ENCODE peak calls at places on chromosomes 16 and 17, in four cellular contexts. R is CD4-positive, alpha-beta memory T cell; I is colonic mucosa; U is fibroblast of lung. A is an unnamed sample. For H3K4me1, the result is how much of the 10 kb centered on the place peaks cover.

GRCh38 chr17:13509561-13509960 is 92.2 kb downstream of the HS3ST3A1 start:
- DNase-seq in R (no peak), I (no peak), U (no peak), A (no peak)

GRCh38 chr16:2194852-2195315 is 1.5 kb downstream of the CASKIN1 start:
- DNase-seq in R (peak), I (peak), U (peak), A (peak)

GRCh38 chr17:21252289-21252874 is 828 bp downstream of the NATD1 start:
- DNase-seq in R (no peak), I (no peak), U (no peak), A (no peak)

GRCh38 chr16:9286930-9287329 is 195.5 kb downstream of the HAPSTR1 start:
- DNase-seq in R (no peak), I (peak), U (no peak), A (no peak)

GRCh38 chr17:19991252-19991885 is 13.7 kb upstream of the AKAP10 start:
- DNase-seq in R (no peak), I (no peak), U (no peak), A (no peak)

GRCh38 chr17:73155410-73156165 is 9.2 kb upstream of the SSTR2 start:
- DNase-seq in R (no peak), I (no peak), U (no peak), A (no peak)

GRCh38 chr17:27475981-27476895 is 20.0 kb downstream of the KSR1 start:
- DNase-seq in R (no peak), I (no peak), U (no peak), A (no peak)

GRCh38 chr17:4750606-4751005 is 10.9 kb upstream of the CXCL16 start:
- DNase-seq in R (no peak), I (no peak), U (no peak), A (no peak)

GRCh38 chr17:75861927-75862317 is 6.8 kb upstream of the WBP2 start:
- DNase-seq in R (no peak), I (no peak), U (no peak), A (no peak)

GRCh38 chr16:22078656-22079055 is 13.7 kb upstream of the VWA3A start:
- DNase-seq in R (no peak), I (no peak), U (no peak), A (no peak)

GRCh38 chr16:85991425-85991824 is 92.5 kb downstream of the IRF8 start:
- DNase-seq in R (no peak), I (no peak), U (no peak), A (no peak)

GRCh38 chr17:48588074-48588415 is 2.0 kb downstream of the HOXB3 start:
- DNase-seq in R (no peak), I (no peak), U (no peak), A (no peak)

DNA sequence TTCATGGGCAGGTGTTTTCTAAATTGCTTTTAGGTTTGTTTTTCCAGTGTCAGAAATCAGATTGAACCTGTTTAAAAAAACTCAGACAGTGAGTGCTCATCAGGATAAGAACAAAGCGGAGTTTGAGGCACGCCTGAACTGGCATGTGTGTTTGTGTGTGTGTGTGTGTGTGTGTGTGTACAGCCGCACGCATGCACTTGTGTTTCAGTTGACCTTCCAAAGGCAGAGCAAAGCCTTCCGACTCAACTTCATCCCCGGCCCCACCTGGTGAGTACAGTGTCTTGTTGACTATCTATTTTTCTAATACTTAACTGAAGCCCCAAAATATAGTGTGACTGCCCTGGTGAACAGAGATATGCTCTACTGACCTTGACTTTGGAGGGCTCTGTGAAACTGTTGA is 225.1 kb downstream of the IRX3 start:
- DNase-seq in R (no peak), I (no peak), U (no peak), A (no peak)
- H3K4me1 ChIP-seq in R (under half), I (under half), U (under half), A (under half)

DNA sequence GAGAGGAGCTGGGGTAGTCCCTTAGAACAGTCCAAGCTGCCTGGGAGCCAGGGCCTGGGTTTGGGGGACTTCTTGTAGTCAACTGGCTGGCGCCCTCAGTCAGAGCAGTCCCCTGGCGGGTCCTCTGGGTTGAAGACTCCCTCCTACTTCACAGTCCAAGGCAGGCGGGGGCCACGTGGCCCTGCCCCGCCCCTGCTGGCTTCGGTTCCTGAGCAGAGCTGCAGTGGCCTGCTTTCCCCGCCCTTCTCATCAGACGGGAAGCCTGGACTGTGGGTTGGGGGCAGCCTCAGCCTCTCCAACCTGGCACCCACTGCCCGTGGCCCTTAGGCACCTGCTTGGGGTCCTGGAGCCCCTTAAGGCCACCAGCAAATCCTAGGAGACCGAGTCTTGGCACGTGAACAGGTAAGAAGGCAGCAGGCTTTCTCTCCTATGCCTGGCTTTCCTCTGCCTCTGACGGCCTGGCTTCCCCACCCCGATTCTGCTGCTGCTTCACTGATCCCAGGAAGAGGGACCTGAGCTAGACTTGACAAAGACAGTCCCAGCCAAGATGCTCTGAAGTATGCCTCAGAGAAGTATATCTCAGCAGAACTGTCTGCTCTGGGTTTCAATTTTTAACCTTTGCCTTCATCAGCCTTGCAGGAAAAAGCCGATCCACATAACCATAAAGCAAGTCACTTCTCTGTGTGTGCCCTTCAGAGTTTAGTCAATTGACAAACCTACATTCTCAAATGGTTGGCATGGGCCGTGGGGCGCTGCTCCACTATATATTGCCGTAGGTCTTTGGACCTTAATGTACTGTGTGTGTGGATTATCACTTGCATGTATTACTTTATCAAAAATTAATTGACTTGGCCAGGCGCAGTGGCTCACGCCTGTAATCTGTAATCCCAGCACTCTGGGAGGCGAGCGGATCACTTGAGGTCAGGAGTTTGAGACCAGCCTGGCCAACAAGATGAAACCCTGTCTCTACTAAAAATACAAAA is 56.3 kb downstream of the SF3B3 start:
- DNase-seq in R (no peak), I (peak), U (no peak), A (no peak)
- H3K27ac ChIP-seq in R (no peak), I (peak), U (no peak), A (no peak)

GRCh38 chr17:17360087-17360730 is 57.0 kb downstream of the NT5M start:
- DNase-seq in R (no peak), I (no peak), U (no peak), A (no peak)
- H3K4me1 ChIP-seq in R (under half), I (under half), U (under half), A (under half)

GRCh38 chr17:57536789-57537523 is 208.1 kb downstream of the CCDC182 start:
- DNase-seq in R (no peak), I (no peak), U (no peak), A (no peak)

GRCh38 chr17:57533684-57534305 is 211.3 kb downstream of the CCDC182 start:
- DNase-seq in R (no peak), I (no peak), U (no peak), A (no peak)

GRCh38 chr17:57536289-57536688 is 208.8 kb downstream of the CCDC182 start:
- DNase-seq in R (no peak), I (no peak), U (no peak), A (no peak)

GRCh38 chr17:57535652-57536018 is 209.5 kb downstream of the CCDC182 start:
- DNase-seq in R (no peak), I (no peak), U (no peak), A (no peak)

GRCh38 chr17:57534863-57535651 is 210.0 kb downstream of the CCDC182 start:
- DNase-seq in R (no peak), I (no peak), U (no peak), A (no peak)
- H3K27ac ChIP-seq in R (no peak), I (no peak), U (no peak), A (no peak)

DNA sequence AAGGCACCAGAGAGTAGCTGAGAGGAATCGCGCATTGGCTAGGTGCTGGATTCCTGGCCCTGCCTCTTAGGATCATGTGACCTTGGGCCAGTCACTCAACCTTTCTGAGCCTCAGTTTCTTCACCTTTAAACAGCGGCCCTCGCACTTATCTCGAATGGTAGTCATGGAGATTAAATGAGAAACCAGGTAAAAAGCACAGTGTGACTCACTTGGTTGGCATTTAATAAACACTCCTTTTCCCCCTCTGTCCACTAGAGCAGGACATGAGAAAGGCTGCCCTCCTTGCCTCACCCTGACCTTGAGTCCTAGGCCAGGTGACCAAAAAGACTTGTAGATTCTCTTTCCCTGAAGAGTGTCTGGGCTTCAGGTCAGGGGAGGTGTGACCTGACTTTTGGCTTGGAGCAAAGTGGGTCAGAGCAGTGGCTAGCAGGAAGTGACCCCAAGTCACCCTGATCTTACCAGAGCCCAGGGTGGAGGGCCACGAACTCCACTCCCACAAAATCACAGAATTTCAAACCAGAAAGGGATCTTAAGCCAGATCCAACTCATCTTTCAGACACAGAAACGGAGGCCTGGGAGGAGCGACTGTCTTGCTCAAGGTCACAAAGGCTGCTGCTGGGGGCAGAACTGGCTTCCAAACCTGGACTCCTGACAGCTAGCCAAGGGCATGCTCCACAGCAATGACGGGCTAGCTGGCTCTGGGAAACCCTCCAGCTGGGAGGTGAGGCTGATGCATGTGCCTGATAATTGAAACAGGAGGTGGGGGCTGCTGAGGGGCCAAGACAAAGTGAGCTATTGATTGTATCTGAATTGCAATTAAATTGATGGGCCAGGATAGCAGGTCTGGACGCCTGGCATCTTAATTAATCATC is 65.2 kb downstream of the PIPOX start:
- DNase-seq in R (no peak), I (no peak), U (peak), A (no peak)
- H3K4me1 ChIP-seq in R (under half), I (under half), U (under half), A (under half)

GRCh38 chr16:69127966-69128510 is 4.3 kb downstream of the CHTF8 start:
- DNase-seq in R (no peak), I (no peak), U (no peak), A (no peak)

GRCh38 chr16:69132424-69133252 is at the start of the genes CHTF8 and UTP4:
- DNase-seq in R (peak), I (peak), U (peak), A (peak)

GRCh38 chr16:69131749-69132423 is 502 bp downstream of the CHTF8 start:
- DNase-seq in R (no peak), I (peak), U (peak), A (peak)

GRCh38 chr16:69131167-69131748 is 1.1 kb downstream of the CHTF8 start:
- DNase-seq in R (no peak), I (peak), U (peak), A (no peak)

DNA sequence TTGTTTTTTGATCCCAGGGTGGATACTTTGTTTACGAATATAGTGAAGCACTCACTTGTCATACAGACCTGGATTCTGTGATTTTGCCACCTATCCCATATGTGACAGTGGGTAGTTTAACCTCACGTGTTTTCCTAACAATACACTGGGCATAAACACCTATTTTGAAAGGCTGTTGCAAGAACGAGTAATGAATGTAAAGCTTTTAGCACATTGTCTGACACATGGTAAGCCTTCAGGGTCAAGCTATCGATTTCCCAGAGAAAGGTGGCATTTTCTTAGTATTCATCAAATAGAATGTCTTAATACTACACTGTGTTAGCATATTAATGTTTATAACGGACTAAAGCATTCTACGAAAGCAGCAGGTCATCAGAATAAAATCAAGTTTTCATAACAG is 1.9 kb downstream of the CHTF8 start:
- DNase-seq in R (no peak), I (no peak), U (no peak), A (no peak)
- H3K27ac ChIP-seq in R (peak), I (no peak), U (no peak), A (no peak)

DNA sequence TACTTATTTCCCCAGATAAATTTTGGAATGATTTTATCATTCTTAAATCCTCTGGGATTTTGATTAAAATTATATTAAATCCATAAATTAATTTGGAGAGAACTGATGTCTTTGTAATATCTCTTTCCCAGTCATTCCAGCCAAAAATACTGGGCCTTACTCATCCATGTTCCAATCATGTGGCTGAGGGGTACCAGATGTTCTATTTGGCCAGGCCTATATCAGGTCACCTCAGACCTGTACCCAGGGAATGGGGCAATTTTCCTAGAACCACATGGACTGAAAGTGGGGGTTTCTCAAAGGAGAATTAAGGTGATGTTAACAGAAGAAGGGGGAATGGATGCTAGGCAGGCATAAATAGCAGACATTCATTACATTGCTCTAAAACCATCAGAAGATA is 7.5 kb downstream of the SNTB2 start:
- DNase-seq in R (no peak), I (peak), U (no peak), A (no peak)
- H3K4me1 ChIP-seq in R (under half), I (under half), U (under half), A (under half)

GRCh38 chr17:29125651-29126050 is 54.5 kb downstream of the MYO18A start:
- DNase-seq in R (no peak), I (no peak), U (no peak), A (no peak)
- H3K27ac ChIP-seq in R (no peak), I (no peak), U (no peak), A (no peak)

GRCh38 chr17:42675984-42676423 is 790 bp downstream of the PLEKHH3 start:
- DNase-seq in R (no peak), I (peak), U (peak), A (no peak)

GRCh38 chr17:42674755-42675347 is 1.9 kb downstream of the PLEKHH3 start:
- DNase-seq in R (no peak), I (no peak), U (no peak), A (no peak)

GRCh38 chr17:42675348-42675983 is 1.3 kb downstream of the PLEKHH3 start:
- DNase-seq in R (no peak), I (no peak), U (no peak), A (no peak)

GRCh38 chr17:42673266-42673884 is 3.4 kb downstream of the PLEKHH3 start:
- DNase-seq in R (no peak), I (no peak), U (no peak), A (no peak)

GRCh38 chr17:42673885-42674754 is 2.7 kb downstream of the PLEKHH3 start:
- DNase-seq in R (no peak), I (peak), U (peak), A (no peak)
- H3K4me1 ChIP-seq in R (half or more), I (under half), U (under half), A (half or more)

DNA sequence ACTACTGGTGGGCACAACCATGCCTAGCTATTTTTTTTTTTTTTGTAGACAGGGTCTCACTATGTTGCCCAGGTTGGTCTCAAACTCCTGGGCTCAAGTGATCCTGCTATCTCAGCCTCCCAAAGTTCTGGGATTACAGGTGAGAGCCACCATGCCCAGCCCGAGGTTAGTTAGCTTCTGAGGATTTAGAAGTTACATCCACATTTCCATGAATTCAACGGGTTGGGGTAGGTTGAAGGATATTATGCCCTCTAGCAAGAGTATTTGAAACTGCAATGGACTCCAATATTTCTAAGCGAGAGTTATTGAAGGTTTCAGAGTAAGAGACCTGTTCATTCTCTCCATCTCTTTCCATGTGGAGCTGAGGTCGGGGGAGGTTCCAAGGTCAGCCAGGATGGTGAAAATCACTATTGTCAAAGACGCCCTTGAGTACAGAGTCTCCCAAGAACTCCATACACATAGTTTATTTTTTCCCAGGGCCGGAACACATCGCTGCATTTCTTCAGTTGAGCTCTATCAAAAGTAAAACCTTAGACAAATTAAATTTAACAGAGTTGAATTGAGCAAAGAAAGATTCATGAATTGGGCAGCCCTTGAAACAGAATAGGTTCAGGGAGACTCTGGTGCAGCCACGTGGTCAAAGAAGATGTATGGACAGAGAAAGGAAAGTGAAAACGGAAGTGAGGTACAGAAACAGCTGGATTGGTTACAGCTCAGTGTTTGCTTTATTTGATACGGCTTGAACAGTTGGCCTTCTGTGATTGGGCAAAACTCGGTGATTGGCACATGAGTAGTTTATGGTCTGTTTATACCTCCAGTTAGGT is 19.0 kb upstream of the ITPRIPL2 start:
- DNase-seq in R (no peak), I (peak), U (no peak), A (no peak)
- H3K27ac ChIP-seq in R (no peak), I (no peak), U (no peak), A (no peak)